ENCODE peak calls at places on chromosomes 7 and 10, in nine cellular contexts. W is lower lobe of right lung, X is fibroblast of mammary gland, O is ascending aorta, T is cardiac muscle cell, Q is IMR-90, U is astrocyte of the cerebellum, H is heart right ventricle, A is A549. B is an unnamed sample.

GRCh38 chr10:1050555-1050954 is 1.6 kb upstream of the IDI1 start:
- DNase-seq in W (no peak), X (no peak), O (no peak), T (no peak), Q (no peak), U (no peak), H (no peak), A (peak), B (no peak)

GRCh38 chr10:86668297-86669165 is at the start of gene LDB3:
- DNase-seq in W (no peak), X (no peak), O (peak), T (peak), Q (peak), U (no peak), H (peak), A (no peak), B (peak)

GRCh38 chr7:127527561-127527960 is 57.8 kb downstream of the GCC1 start:
- DNase-seq in W (no peak), X (no peak), O (no peak), T (no peak), Q (no peak), U (no peak), H (no peak), A (no peak), B (no peak)

GRCh38 chr10:7318836-7319235 is 92.0 kb downstream of the SFMBT2 start:
- DNase-seq in W (no peak), X (no peak), O (no peak), T (no peak), Q (no peak), U (no peak), H (no peak), A (no peak), B (no peak)

GRCh38 chr7:84078415-84078814 is 116.2 kb downstream of the SEMA3A start:
- DNase-seq in W (no peak), X (no peak), O (no peak), T (no peak), Q (no peak), U (no peak), H (no peak), A (no peak), B (no peak)

GRCh38 chr10:14063531-14064317 is 267.0 kb downstream of the FRMD4A start:
- DNase-seq in W (no peak), X (peak), O (peak), T (peak), Q (peak), U (peak), H (no peak), A (no peak), B (peak)

GRCh38 chr10:28496481-28496961 is 36.4 kb upstream of the WAC start:
- DNase-seq in W (no peak), X (no peak), O (no peak), T (peak), Q (no peak), U (no peak), H (no peak), A (no peak), B (no peak)

GRCh38 chr7:15783971-15784693 is 97.6 kb upstream of the MEOX2 start:
- DNase-seq in W (no peak), X (no peak), O (no peak), T (peak), Q (no peak), U (no peak), H (no peak), A (no peak), B (no peak)

GRCh38 chr7:107972075-107972482 is 30.9 kb downstream of the LAMB1 start:
- DNase-seq in W (no peak), X (peak), O (no peak), T (no peak), Q (peak), U (peak), H (peak), A (no peak), B (peak)

GRCh38 chr10:29169021-29169420 is 119.8 kb upstream of the LYZL1 start:
- DNase-seq in W (no peak), X (no peak), O (no peak), T (no peak), Q (no peak), U (no peak), H (no peak), A (no peak), B (no peak)

GRCh38 chr10:95626468-95626867 is 30.0 kb downstream of the ALDH18A1 start:
- DNase-seq in W (no peak), X (no peak), O (no peak), T (no peak), Q (no peak), U (no peak), H (no peak), A (no peak), B (no peak)

GRCh38 chr7:88312061-88312663 is 5.5 kb upstream of the STEAP4 start:
- DNase-seq in W (no peak), X (peak), O (peak), T (no peak), Q (no peak), U (no peak), H (peak), A (no peak), B (peak)

GRCh38 chr10:50512214-50512595 is 111.6 kb downstream of the SGMS1 start:
- DNase-seq in W (no peak), X (no peak), O (no peak), T (no peak), Q (peak), U (no peak), H (no peak), A (no peak), B (no peak)

GRCh38 chr7:36109013-36109627 is 43.9 kb upstream of the EEPD1 start:
- DNase-seq in W (no peak), X (no peak), O (no peak), T (no peak), Q (no peak), U (no peak), H (no peak), A (no peak), B (no peak)

GRCh38 chr10:6842722-6843121 is 262.6 kb upstream of the PRKCQ start:
- DNase-seq in W (no peak), X (no peak), O (no peak), T (no peak), Q (no peak), U (no peak), H (no peak), A (no peak), B (no peak)

GRCh38 chr10:11236234-11236633 is 218.6 kb downstream of the CELF2 start:
- DNase-seq in W (no peak), X (no peak), O (no peak), T (no peak), Q (peak), U (no peak), H (no peak), A (no peak), B (no peak)

GRCh38 chr10:73931767-73932624 is 21.1 kb downstream of the PLAU start:
- DNase-seq in W (peak), X (no peak), O (no peak), T (no peak), Q (no peak), U (no peak), H (no peak), A (peak), B (no peak)

GRCh38 chr10:80535671-80536360 is 1.9 kb upstream of the SH2D4B start:
- DNase-seq in W (peak), X (no peak), O (peak), T (no peak), Q (no peak), U (no peak), H (peak), A (peak), B (peak)

GRCh38 chr10:1323951-1324350 is 267.8 kb downstream of the WDR37 start:
- DNase-seq in W (no peak), X (no peak), O (no peak), T (no peak), Q (no peak), U (no peak), H (no peak), A (no peak), B (no peak)

GRCh38 chr10:87960230-87960629 is 96.8 kb downstream of the PTEN start:
- DNase-seq in W (no peak), X (peak), O (no peak), T (no peak), Q (peak), U (peak), H (no peak), A (peak), B (peak)

GRCh38 chr7:128362670-128363069 is 1.2 kb upstream of the PRRT4 start:
- DNase-seq in W (no peak), X (peak), O (no peak), T (no peak), Q (peak), U (no peak), H (no peak), A (no peak), B (no peak)

GRCh38 chr7:28958235-28958945 is at the start of gene TRIL:
- DNase-seq in W (peak), X (peak), O (peak), T (peak), Q (peak), U (peak), H (peak), A (no peak), B (peak)

GRCh38 chr7:71504697-71505441 is 372.9 kb downstream of the GALNT17 start:
- DNase-seq in W (no peak), X (no peak), O (no peak), T (no peak), Q (no peak), U (no peak), H (no peak), A (no peak), B (no peak)

GRCh38 chr10:81886939-81887338 is 11.9 kb downstream of the NRG3 start:
- DNase-seq in W (no peak), X (no peak), O (no peak), T (no peak), Q (no peak), U (no peak), H (no peak), A (no peak), B (no peak)

GRCh38 chr7:47485640-47486435 is 96.1 kb downstream of the TNS3 start:
- DNase-seq in W (no peak), X (peak), O (no peak), T (no peak), Q (peak), U (no peak), H (no peak), A (no peak), B (no peak)

GRCh38 chr10:127374901-127375300 is 174.2 kb upstream of the NPS start:
- DNase-seq in W (no peak), X (no peak), O (no peak), T (no peak), Q (no peak), U (no peak), H (no peak), A (no peak), B (no peak)

GRCh38 chr7:27178366-27178765 is 4.2 kb upstream of the HOXA10 start:
- DNase-seq in W (no peak), X (no peak), O (no peak), T (no peak), Q (no peak), U (no peak), H (no peak), A (no peak), B (no peak)

GRCh38 chr7:92451645-92452044 is 4.4 kb downstream of the GATAD1 start:
- DNase-seq in W (no peak), X (no peak), O (no peak), T (no peak), Q (no peak), U (no peak), H (no peak), A (no peak), B (no peak)
- H3K4me3 ChIP-seq in W (no peak), X (no peak), O (no peak), T (no peak), Q (no peak), U (no peak), H (no peak), A (no peak), B (no peak)

GRCh38 chr10:63247771-63248170 is 114.6 kb downstream of the NRBF2 start:
- DNase-seq in W (no peak), X (no peak), O (no peak), T (no peak), Q (peak), U (no peak), H (no peak), A (no peak), B (no peak)
- TF ChIP-seq CTCF in W (no peak), X (no peak), O (no peak), T (no peak), Q (no peak), U (no peak), H (no peak), A (no peak), B (no peak)

DNA sequence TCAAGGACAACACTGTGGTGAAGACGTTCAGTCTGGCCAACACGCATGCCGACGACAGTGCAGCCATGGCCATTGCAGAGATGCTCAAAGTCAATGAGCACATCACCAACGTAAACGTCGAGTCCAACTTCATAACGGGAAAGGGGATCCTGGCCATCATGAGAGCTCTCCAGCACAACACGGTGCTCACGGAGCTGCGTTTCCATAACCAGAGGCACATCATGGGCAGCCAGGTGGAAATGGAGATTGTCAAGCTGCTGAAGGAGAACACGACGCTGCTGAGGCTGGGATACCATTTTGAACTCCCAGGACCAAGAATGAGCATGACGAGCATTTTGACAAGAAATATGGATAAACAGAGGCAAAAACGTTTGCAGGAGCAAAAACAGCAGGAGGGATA is 6.6 kb downstream of the LMOD2 start:
- DNase-seq in W (no peak), X (no peak), O (no peak), T (no peak), Q (no peak), U (no peak), H (no peak), A (no peak), B (no peak)
- H3K4me3 ChIP-seq in W (no peak), X (no peak), O (no peak), T (no peak), Q (no peak), U (no peak), H (no peak), A (no peak), B (no peak)

GRCh38 chr7:1144269-1144771 is 15.7 kb downstream of the ZFAND2A start:
- DNase-seq in W (peak), X (peak), O (peak), T (no peak), Q (no peak), U (peak), H (peak), A (no peak), B (peak)
- TF ChIP-seq CTCF in W (peak), X (peak), O (peak), T (no peak), Q (peak), U (peak), H (peak), A (no peak), B (no peak)

GRCh38 chr7:126179916-126180315 is 1072.8 kb downstream of the GRM8 start:
- DNase-seq in W (no peak), X (no peak), O (no peak), T (no peak), Q (no peak), U (no peak), H (no peak), A (no peak), B (no peak)
- H3K4me3 ChIP-seq in W (no peak), X (no peak), O (no peak), T (no peak), Q (no peak), U (no peak), H (no peak), A (no peak), B (no peak)

GRCh38 chr10:43376046-43376635 is 4.7 kb downstream of the FXYD4 start:
- DNase-seq in W (no peak), X (no peak), O (no peak), T (no peak), Q (no peak), U (no peak), H (no peak), A (no peak), B (no peak)

GRCh38 chr10:43376828-43377227 is 5.4 kb downstream of the FXYD4 start:
- DNase-seq in W (no peak), X (no peak), O (no peak), T (no peak), Q (no peak), U (no peak), H (no peak), A (no peak), B (no peak)

GRCh38 chr10:43375401-43376020 is 4.1 kb downstream of the FXYD4 start:
- DNase-seq in W (peak), X (no peak), O (no peak), T (no peak), Q (no peak), U (no peak), H (no peak), A (no peak), B (no peak)

GRCh38 chr10:43374194-43374593 is 2.8 kb downstream of the FXYD4 start:
- DNase-seq in W (peak), X (no peak), O (no peak), T (no peak), Q (no peak), U (no peak), H (no peak), A (no peak), B (no peak)

DNA sequence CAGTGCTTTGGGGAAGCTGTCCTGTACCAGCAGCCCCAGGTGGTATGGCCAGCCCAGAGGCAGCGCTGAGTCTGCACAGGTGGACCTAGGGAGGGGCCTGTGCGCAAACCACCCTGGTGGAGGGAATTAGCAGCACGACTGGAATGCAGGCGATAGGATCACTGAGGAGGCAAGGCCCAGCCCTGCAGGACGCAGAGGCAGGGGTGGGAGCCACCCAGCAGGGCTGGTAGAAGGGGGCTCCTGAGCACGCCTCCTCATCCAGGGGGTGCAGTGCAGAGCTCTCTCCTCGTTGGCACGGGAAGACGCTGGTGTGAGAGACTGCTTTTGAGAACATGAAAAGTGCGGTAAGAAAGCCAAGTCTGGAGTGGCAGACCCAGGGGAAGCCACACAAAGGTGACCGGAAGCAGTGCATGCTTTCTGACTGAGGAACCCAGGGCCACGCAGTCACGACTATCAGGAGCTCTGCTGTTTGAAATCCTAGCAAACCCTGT is 6.0 kb downstream of the FXYD4 start:
- DNase-seq in W (peak), X (no peak), O (no peak), T (no peak), Q (no peak), U (no peak), H (no peak), A (no peak), B (no peak)
- TF ChIP-seq CTCF in W (peak), X (no peak), O (no peak), T (peak), Q (no peak), U (no peak), H (no peak), A (no peak), B (no peak)

GRCh38 chr7:151844080-151844827 is 32.7 kb downstream of the PRKAG2 start:
- DNase-seq in W (peak), X (peak), O (no peak), T (no peak), Q (peak), U (peak), H (no peak), A (peak), B (peak)
- H3K4me3 ChIP-seq in W (no peak), X (no peak), O (no peak), T (no peak), Q (no peak), U (no peak), H (no peak), A (peak), B (no peak)

GRCh38 chr10:8405551-8405950 is 351.1 kb downstream of the GATA3 start:
- DNase-seq in W (no peak), X (no peak), O (no peak), T (no peak), Q (no peak), U (no peak), H (no peak), A (no peak), B (peak)

GRCh38 chr10:8402469-8403074 is 348.1 kb downstream of the GATA3 start:
- DNase-seq in W (no peak), X (no peak), O (no peak), T (no peak), Q (no peak), U (no peak), H (no peak), A (no peak), B (peak)

GRCh38 chr10:8404721-8405120 is 350.2 kb downstream of the GATA3 start:
- DNase-seq in W (no peak), X (no peak), O (no peak), T (no peak), Q (no peak), U (no peak), H (no peak), A (no peak), B (no peak)

GRCh38 chr10:8401531-8401930 is 347.0 kb downstream of the GATA3 start:
- DNase-seq in W (no peak), X (no peak), O (no peak), T (no peak), Q (no peak), U (no peak), H (no peak), A (no peak), B (no peak)

DNA sequence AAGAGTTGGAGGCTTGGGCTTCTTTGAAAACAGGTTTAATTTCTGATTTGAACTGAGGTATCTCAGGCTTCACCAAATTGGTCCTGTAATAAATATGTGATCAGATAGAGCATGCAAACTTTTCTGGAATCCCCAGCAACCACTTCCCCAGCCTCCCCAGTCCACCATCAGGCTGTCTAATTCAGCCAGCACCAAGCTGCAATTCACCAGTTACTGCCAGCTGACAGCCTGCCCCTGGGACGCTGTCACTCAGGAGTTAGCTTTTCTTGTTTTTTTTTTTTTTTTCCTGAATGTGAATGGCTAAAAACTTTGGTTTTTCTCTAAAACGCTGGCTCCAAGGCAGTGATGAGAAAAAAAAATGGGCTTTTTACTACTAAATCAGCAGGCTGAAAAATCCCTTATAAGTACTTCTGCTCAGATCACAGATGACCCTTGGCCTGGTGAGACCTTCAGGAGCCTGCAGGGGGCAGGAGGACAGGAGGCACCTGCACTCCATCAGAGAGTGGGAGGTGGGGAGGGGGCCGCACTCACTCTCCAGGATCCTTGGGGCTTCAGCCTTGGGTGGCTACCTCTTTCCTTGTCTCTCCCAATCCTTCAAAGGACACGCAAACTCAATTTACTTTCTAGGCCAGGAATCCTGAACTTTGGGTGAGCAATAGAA is 349.4 kb downstream of the GATA3 start:
- DNase-seq in W (no peak), X (no peak), O (no peak), T (peak), Q (no peak), U (no peak), H (no peak), A (no peak), B (no peak)
- TF ChIP-seq CTCF in W (no peak), X (no peak), O (no peak), T (no peak), Q (no peak), U (no peak), H (no peak), A (no peak), B (peak)

B was measured in cardiac fibroblast.